ENCODE peak calls at places on chromosome 6, in nine cellular contexts. V is heart left ventricle, C is IMR-90, K is A549, B is Peyer's patch, J is body of pancreas, D is stomach, F is upper lobe of left lung, N is spleen. W is an unnamed sample.

GRCh38 chr6:163324928-163325784 is 89.4 kb upstream of the QKI start:
- DNase-seq in K (peak), V (no peak), B (no peak), C (peak), F (peak), J (peak), D (peak), N (no peak), W (peak)

GRCh38 chr6:12849420-12850200 is 133.0 kb downstream of the PHACTR1 start:
- DNase-seq in C (no peak), D (no peak), V (no peak), K (no peak), N (no peak), B (no peak), J (no peak), F (no peak), W (no peak)

GRCh38 chr6:132907915-132908314 is 93.5 kb downstream of the RPS12 start:
- DNase-seq in C (peak), F (no peak), V (no peak), N (no peak), B (no peak), K (no peak), J (no peak), D (no peak), W (no peak)

GRCh38 chr6:84222426-84222825 is 5.0 kb downstream of the CEP162 start:
- DNase-seq in J (no peak), F (no peak), D (no peak), K (no peak), V (no peak), N (no peak), B (no peak), C (no peak), W (no peak)

GRCh38 chr6:69936674-69937363 is 70.5 kb downstream of the COL19A1 start:
- DNase-seq in N (no peak), V (no peak), C (no peak), K (no peak), B (no peak), J (peak), D (no peak), F (no peak), W (peak)

GRCh38 chr6:90891338-90891715 is 304.5 kb upstream of the MAP3K7 start:
- DNase-seq in V (no peak), N (no peak), J (no peak), C (no peak), B (no peak), F (no peak), D (no peak), K (no peak), W (no peak)

GRCh38 chr6:90643366-90643765 is 56.5 kb upstream of the MAP3K7 start:
- DNase-seq in C (no peak), K (no peak), D (no peak), N (no peak), V (no peak), B (no peak), F (no peak), J (no peak), W (no peak)

GRCh38 chr6:41424370-41425058 is 89.1 kb downstream of the NCR2 start:
- DNase-seq in N (peak), B (peak), D (peak), V (peak), F (peak), K (peak), C (peak), J (peak), W (peak)

GRCh38 chr6:36804549-36804948 is 34.7 kb downstream of the CPNE5 start:
- DNase-seq in F (no peak), K (no peak), J (no peak), B (no peak), C (no peak), N (no peak), V (no peak), D (no peak), W (no peak)

GRCh38 chr6:130600880-130601341 is 226.3 kb upstream of the SMLR1 start:
- DNase-seq in J (no peak), D (no peak), V (no peak), B (no peak), C (peak), K (no peak), F (no peak), N (no peak), W (no peak)

GRCh38 chr6:53731906-53732636 is 62.7 kb upstream of the LRRC1 start:
- DNase-seq in D (no peak), F (no peak), V (no peak), B (no peak), J (no peak), C (no peak), N (no peak), K (no peak), W (no peak)

GRCh38 chr6:52609968-52610367 is 33.1 kb upstream of the TRAM2 start:
- DNase-seq in F (no peak), C (no peak), N (no peak), D (no peak), B (no peak), V (no peak), K (no peak), J (no peak), W (no peak)

GRCh38 chr6:163771180-163771579 is 356.7 kb downstream of the QKI start:
- DNase-seq in C (no peak), V (no peak), D (no peak), B (no peak), F (no peak), J (no peak), N (no peak), K (no peak), W (no peak)

GRCh38 chr6:169880516-169880915 is 129.1 kb downstream of the ERMARD start:
- DNase-seq in J (no peak), V (no peak), D (no peak), C (no peak), N (peak), B (no peak), F (no peak), K (no peak), W (no peak)

GRCh38 chr6:3228791-3229565 is 1.5 kb upstream of the TUBB2B start:
- DNase-seq in C (no peak), K (no peak), J (no peak), V (no peak), B (no peak), D (no peak), F (no peak), N (no peak), W (no peak)

GRCh38 chr6:151434369-151434768 is 17.6 kb downstream of the RMND1 start:
- DNase-seq in D (no peak), K (no peak), C (no peak), N (no peak), F (no peak), J (no peak), V (no peak), B (no peak), W (no peak)

GRCh38 chr6:129575378-129576118 is 134.4 kb downstream of the ARHGAP18 start:
- DNase-seq in N (no peak), V (no peak), F (peak), B (no peak), D (no peak), K (peak), C (peak), J (peak), W (peak)

GRCh38 chr6:128259036-128259734 is 261.2 kb downstream of the PTPRK start:
- DNase-seq in J (no peak), K (no peak), V (no peak), C (no peak), D (no peak), F (no peak), B (no peak), N (no peak), W (no peak)

GRCh38 chr6:162618463-162619002 is 109.0 kb downstream of the PRKN start:
- DNase-seq in D (no peak), J (no peak), B (no peak), C (no peak), V (no peak), N (no peak), F (no peak), K (no peak), W (no peak)

GRCh38 chr6:136069119-136069518 is 181.0 kb downstream of the MTFR2 start:
- DNase-seq in K (peak), N (no peak), B (no peak), C (peak), F (no peak), V (no peak), J (no peak), D (no peak), W (no peak)

GRCh38 chr6:56628105-56628504 is 14.6 kb downstream of the DST start:
- DNase-seq in D (no peak), J (no peak), V (no peak), K (no peak), F (no peak), N (no peak), C (no peak), B (no peak), W (no peak)

GRCh38 chr6:6806793-6807518 is 218.4 kb downstream of the LY86 start:
- DNase-seq in D (peak), N (peak), C (no peak), J (peak), K (no peak), V (peak), F (peak), B (peak), W (no peak)
- TF ChIP-seq POLR2A in D (no peak), N (no peak), C (no peak), J (no peak), K (no peak), V (no peak), F (peak), B (no peak), W (no peak)

DNA sequence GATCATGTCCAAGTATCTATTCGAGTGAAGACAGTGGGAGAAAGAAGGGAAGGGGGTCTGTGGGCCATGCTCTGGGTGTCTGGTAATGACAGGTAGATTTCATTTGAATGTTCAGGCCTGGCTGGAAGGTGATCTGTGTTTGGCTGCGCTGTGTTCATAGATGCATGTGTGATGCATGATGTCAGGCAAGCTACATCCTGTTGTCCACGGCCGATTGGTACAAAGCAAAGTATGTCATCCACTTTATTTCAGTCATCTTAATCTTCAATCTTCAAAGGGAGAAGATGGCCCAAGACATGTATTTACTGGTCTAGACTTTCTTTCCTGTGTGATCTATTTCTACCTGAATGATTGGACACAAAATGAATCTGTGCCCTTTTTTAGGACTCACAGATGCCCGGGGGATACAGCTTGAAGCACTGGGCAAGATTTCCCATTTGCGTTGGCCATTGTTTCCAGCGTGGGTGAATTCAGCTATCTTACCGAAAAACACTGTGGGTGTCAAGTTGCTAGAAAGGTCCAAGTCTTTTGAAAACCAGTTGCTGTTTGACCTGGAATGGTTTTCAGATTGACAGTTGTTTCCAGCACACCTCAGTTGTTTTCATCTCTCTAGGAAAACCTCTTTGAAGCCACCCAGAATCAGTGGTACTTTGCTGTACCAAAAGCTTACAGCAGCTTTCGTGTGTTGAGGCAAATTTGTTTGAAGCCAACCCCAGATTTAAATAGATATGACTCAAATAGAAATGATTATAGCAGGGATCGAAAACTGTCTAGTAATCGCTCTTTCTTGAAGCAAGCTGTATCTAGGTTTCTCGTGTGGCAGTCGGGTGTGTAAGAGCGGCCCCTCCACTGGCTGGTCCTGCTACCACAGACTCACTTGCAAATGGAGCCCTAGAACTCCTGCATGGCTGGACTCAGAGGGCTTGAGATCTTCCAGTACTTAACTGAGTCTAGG is 27.2 kb downstream of the DUSP22 start:
- DNase-seq in B (no peak), V (no peak), C (no peak), D (no peak), F (peak), J (no peak), N (no peak), K (no peak), W (no peak)
- H3K27ac ChIP-seq in B (no peak), V (no peak), C (no peak), D (no peak), F (no peak), J (no peak), N (peak), K (no peak), W (no peak)

GRCh38 chr6:87152528-87152950 is 2.8 kb upstream of the ZNF292 start:
- DNase-seq in J (no peak), F (no peak), C (peak), V (no peak), D (no peak), K (no peak), B (no peak), N (no peak), W (no peak)

GRCh38 chr6:87155272-87155919 is at the start of gene ZNF292:
- DNase-seq in N (peak), V (peak), B (peak), D (peak), K (peak), C (peak), J (peak), F (peak), W (peak)

GRCh38 chr6:87151786-87152527 is 3.4 kb upstream of the ZNF292 start:
- DNase-seq in N (peak), C (peak), F (peak), B (peak), J (peak), D (peak), K (no peak), V (peak), W (peak)

GRCh38 chr6:87155920-87156600 is 695 bp downstream of the ZNF292 start:
- DNase-seq in K (peak), F (peak), J (peak), B (peak), D (peak), C (peak), V (peak), N (peak), W (peak)

DNA sequence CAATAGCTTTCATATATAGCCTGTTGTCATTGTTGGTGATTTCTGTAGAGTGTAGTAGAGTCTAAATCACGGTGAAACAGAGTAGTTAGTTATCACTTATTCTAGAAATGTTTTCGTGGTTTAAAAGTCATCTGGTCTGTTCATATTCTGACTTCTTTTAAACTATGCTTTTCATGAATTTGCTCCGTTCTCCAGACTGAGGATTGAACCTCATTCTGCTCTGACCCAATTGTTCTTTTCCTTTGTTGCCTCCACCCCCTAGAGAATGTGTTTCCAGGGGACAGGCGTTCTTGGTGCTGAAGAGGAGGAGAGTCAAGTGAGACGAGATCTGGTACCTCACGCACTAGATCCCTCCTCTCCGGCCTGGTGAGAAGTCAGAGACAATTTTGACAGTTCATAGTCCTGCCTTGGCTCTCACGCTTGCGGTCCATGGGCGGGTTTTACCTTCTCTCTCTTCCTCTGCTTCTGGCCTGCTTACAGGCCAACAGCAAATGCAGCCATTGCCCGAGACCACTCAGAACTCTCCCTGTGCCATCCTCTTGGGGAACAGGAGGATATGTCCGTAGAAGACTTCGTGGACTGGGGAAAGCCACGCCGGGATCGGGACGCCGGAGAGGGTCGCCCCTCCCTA is 609 bp upstream of the ZNF292 start:
- DNase-seq in K (peak), N (no peak), F (no peak), D (no peak), C (peak), B (no peak), J (no peak), V (no peak), W (no peak)
- TF ChIP-seq POLR2A in K (peak), N (no peak), F (no peak), D (no peak), C (peak), B (no peak), J (peak), V (no peak), W (no peak)

GRCh38 chr6:157534991-157535353 is 154.0 kb downstream of the ZDHHC14 start:
- DNase-seq in J (no peak), N (no peak), D (no peak), C (no peak), B (no peak), F (no peak), V (no peak), K (no peak), W (no peak)
- H3K27ac ChIP-seq in J (peak), N (peak), D (peak), C (no peak), B (peak), F (peak), V (no peak), K (no peak), W (no peak)

DNA sequence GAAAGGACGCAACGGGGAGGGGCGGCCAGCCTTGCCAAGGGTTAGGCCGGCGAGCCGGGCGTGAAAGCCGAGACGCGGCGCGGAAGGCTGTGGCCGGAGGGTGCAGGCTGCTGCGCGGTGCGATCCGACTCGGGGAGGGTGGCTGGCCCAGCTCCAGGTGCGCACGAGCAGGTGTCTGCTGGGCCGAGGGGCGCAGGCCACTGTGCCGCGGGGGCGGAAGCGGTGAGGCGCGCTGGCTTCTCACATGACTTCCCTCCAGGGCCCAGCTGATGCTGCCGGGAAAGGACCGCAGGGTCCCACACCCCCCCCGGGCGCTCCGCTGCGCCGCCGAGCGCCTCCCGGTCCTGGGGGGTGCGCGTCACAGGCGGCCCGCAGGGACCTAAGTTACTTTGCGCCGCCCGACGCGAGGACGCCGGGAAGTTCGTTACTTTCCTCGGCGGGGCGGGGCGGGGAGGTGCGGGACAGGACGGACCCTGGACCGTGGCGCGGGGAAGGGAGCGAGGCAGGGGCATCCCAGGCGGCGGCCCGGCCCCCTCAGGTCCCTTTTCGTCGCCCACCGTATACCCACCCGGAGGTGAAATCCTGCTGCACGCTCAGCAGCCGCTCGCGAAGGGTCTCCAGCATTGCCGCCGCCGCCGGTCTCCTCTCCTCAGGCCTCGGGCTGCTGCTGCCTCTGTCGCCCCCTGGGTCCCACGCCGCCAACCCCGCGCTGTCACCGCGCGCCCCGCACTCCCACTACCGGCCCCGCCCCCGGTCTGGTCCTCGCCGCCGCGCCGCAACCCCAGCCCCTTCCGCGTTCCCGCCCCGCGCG is at the start of gene DTNBP1:
- DNase-seq in C (peak), J (peak), N (peak), B (peak), F (peak), D (peak), V (peak), K (peak), W (peak)
- TF ChIP-seq POLR2A in C (no peak), J (peak), N (no peak), B (peak), F (peak), D (no peak), V (no peak), K (peak), W (peak)

DNA sequence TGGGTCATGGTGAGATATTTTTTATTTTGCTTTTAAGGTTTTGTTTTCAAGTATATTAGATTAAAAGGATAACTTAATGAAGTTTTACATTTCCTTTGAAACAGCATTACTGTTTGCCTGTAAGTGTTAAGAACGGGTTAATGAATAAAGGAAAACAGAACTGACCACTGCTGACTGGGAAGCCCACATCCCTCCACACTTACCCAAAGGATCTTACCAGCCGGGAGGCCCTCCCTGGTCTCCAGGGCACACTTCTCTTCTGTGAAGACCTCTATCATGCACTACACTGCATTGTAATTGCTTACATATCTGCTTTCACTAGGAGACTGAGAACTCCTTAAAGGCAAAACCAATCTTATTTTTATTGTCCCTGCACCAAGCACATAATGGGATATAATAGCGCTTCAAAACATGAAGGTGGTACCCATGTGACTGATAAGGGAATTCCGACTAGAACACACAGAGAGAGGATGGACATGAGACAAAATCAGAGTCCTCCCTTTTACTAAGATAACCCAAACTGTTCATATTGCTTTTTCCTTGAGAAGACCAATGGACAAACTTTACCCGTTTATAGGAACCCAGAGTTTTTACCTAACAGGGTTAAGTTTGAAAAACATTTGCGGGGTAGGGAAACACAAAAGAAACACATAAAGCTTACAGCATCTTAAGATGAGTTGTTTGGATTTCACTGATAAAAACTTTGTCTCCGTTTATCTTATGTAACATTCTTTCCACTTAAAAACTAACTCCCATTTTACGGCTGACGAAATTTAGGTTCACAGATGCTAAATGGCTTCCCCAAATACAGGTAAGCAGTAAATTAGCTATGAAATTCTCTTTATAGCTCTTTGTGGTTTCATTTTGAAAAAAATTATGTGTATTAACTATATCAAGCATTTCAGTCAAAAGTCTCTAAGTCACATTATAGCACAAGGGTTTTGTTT is 8.7 kb downstream of the EZR start:
- DNase-seq in F (no peak), V (no peak), K (no peak), J (no peak), C (no peak), B (no peak), N (no peak), D (no peak), W (no peak)
- H3K27ac ChIP-seq in F (no peak), V (no peak), K (peak), J (peak), C (no peak), B (peak), N (peak), D (peak), W (peak)

GRCh38 chr6:42452171-42453026 is 673 bp upstream of the TRERF1 start:
- DNase-seq in B (peak), J (peak), D (peak), C (peak), F (peak), N (peak), K (peak), V (peak), W (peak)
- TF ChIP-seq POLR2A in B (peak), J (peak), D (no peak), C (peak), F (peak), N (no peak), K (peak), V (no peak), W (peak)

GRCh38 chr6:75437451-75438185 is 56.0 kb downstream of the FILIP1 start:
- DNase-seq in C (peak), J (no peak), V (peak), F (no peak), K (no peak), D (no peak), B (no peak), N (no peak), W (no peak)

GRCh38 chr6:75436869-75437268 is 56.7 kb downstream of the FILIP1 start:
- DNase-seq in K (no peak), B (peak), N (no peak), V (peak), D (no peak), C (no peak), F (no peak), J (peak), W (no peak)

GRCh38 chr6:75438186-75438880 is 55.3 kb downstream of the FILIP1 start:
- DNase-seq in J (no peak), C (peak), B (no peak), V (no peak), D (no peak), N (no peak), F (no peak), K (no peak), W (no peak)
- H3K27ac ChIP-seq in J (no peak), C (no peak), B (peak), V (peak), D (no peak), N (no peak), F (peak), K (peak), W (no peak)